ENCODE peak calls at places on chromosomes 11 and 22, in four cellular contexts. T is body of pancreas, B is fibroblast of pulmonary artery, W is Caco-2. S is an unnamed sample.
A peak's percentile ranks its signal among the peaks of the same experiment; 100 is the strongest.

GRCh38 chr11:75298191-75298590 is 53.3 kb downstream of the ARRB1 start:
- DNase-seq in T (no peak), B (no peak), W (no peak), S (no peak)

GRCh38 chr11:13384837-13385417 is 78.1 kb downstream of the BTBD10 start:
- DNase-seq in T (no peak), B (peak; percentile 72), W (no peak), S (peak; percentile 32)

GRCh38 chr22:45692549-45692948 is 20.9 kb downstream of the ATXN10 start:
- DNase-seq in T (no peak), B (peak; percentile 61), W (no peak), S (no peak)

GRCh38 chr22:39456262-39457046 is at the start of gene MGAT3:
- DNase-seq in T (no peak), B (no peak), W (no peak), S (no peak)

GRCh38 chr11:72641900-72642814 is 32.1 kb downstream of the PDE2A start:
- DNase-seq in T (peak; percentile 31), B (no peak), W (no peak), S (peak; percentile 47)

GRCh38 chr22:29339381-29340235 is 24.1 kb upstream of the RASL10A start:
- DNase-seq in T (no peak), B (no peak), W (no peak), S (no peak)

GRCh38 chr11:371716-372590 is 2.7 kb downstream of the B4GALNT4 start:
- DNase-seq in T (no peak), B (no peak), W (no peak), S (no peak)

GRCh38 chr22:24419480-24419860 is 7.9 kb upstream of the ADORA2A start:
- DNase-seq in T (no peak), B (no peak), W (no peak), S (no peak)

GRCh38 chr11:131408011-131408640 is 37.7 kb downstream of the NTM start:
- DNase-seq in T (peak; percentile 17), B (peak; percentile 10), W (peak; percentile 62), S (no peak)

GRCh38 chr11:69700278-69701140 is 3.3 kb downstream of the FGF19 start:
- DNase-seq in T (peak; percentile 57), B (peak; percentile 72), W (peak; percentile 72), S (peak; percentile 84)

GRCh38 chr22:32700186-32700882 is 101.2 kb upstream of the TIMP3 start:
- DNase-seq in T (no peak), B (peak; percentile 50), W (no peak), S (no peak)

GRCh38 chr11:110991621-110992355 is 253.7 kb upstream of the POU2AF2 start:
- DNase-seq in T (no peak), B (peak; percentile 42), W (no peak), S (no peak)

GRCh38 chr11:110565690-110566336 is 136.1 kb downstream of the FDX1 start:
- DNase-seq in T (no peak), B (no peak), W (no peak), S (peak; percentile 18)

GRCh38 chr11:19431059-19431398 is 190.3 kb upstream of the E2F8 start:
- DNase-seq in T (no peak), B (no peak), W (no peak), S (no peak)

GRCh38 chr22:45777046-45777851 is 105.6 kb downstream of the ATXN10 start:
- DNase-seq in T (no peak), B (peak; percentile 18), W (no peak), S (peak; percentile 63)

GRCh38 chr22:40238425-40239344 is 61.0 kb downstream of the TNRC6B start:
- DNase-seq in T (no peak), B (peak; percentile 88), W (no peak), S (peak; percentile 51)

GRCh38 chr11:11215944-11216343 is 137.1 kb downstream of the CSNK2A3 start:
- DNase-seq in T (no peak), B (no peak), W (no peak), S (peak; percentile 74)

GRCh38 chr22:32331236-32331917 is 26.3 kb upstream of the RFPL3 start:
- DNase-seq in T (peak; percentile 5), B (no peak), W (no peak), S (no peak)

GRCh38 chr11:102883132-102883531 is 8.3 kb upstream of the MMP12 start:
- DNase-seq in T (no peak), B (no peak), W (no peak), S (no peak)

GRCh38 chr22:35491908-35492380 is 48.7 kb upstream of the RASD2 start:
- DNase-seq in T (no peak), B (no peak), W (no peak), S (no peak)

GRCh38 chr11:15815246-15816209 is 540.8 kb downstream of the SOX6 start:
- DNase-seq in T (no peak), B (peak; percentile 76), W (no peak), S (no peak)

GRCh38 chr11:71564430-71564829 is 933 bp upstream of the KRTAP5-10 start:
- DNase-seq in T (no peak), B (no peak), W (no peak), S (no peak)

GRCh38 chr11:64753380-64754123 is 6.2 kb downstream of the PYGM start:
- DNase-seq in T (no peak), B (no peak), W (peak; percentile 41), S (no peak)

GRCh38 chr11:34345012-34345804 is 12.6 kb downstream of the ABTB2 start:
- DNase-seq in T (peak; percentile 50), B (peak; percentile 93), W (no peak), S (peak; percentile 82)

GRCh38 chr11:16881074-16881709 is 133.0 kb downstream of the PLEKHA7 start:
- DNase-seq in T (peak; percentile 72), B (peak; percentile 56), W (no peak), S (peak; percentile 83)

GRCh38 chr11:35800970-35801953 is 138.7 kb downstream of the TRIM44 start:
- DNase-seq in T (no peak), B (no peak), W (no peak), S (no peak)

GRCh38 chr22:42330953-42331525 is 60.6 kb upstream of the TCF20 start:
- DNase-seq in T (no peak), B (no peak), W (no peak), S (no peak)

GRCh38 chr11:106391771-106392412 is 314.4 kb downstream of the AASDHPPT start:
- DNase-seq in T (no peak), B (peak; percentile 75), W (no peak), S (no peak)

GRCh38 chr11:109978895-109979294 is 114.3 kb upstream of the ZC3H12C start:
- DNase-seq in T (no peak), B (no peak), W (no peak), S (no peak)

GRCh38 chr11:70804174-70804855 is 406.0 kb downstream of the CTTN start:
- DNase-seq in T (no peak), B (no peak), W (no peak), S (no peak)

GRCh38 chr11:11580012-11580411 is 41.8 kb downstream of the GALNT18 start:
- DNase-seq in T (no peak), B (no peak), W (no peak), S (no peak)

GRCh38 chr11:33801821-33802413 is 27.6 kb upstream of the FBXO3 start:
- DNase-seq in T (no peak), B (no peak), W (no peak), S (peak; percentile 8)

GRCh38 chr11:121687961-121688566 is 235.3 kb upstream of the SORL1-AS1 start:
- DNase-seq in T (no peak), B (peak; percentile 35), W (no peak), S (no peak)

GRCh38 chr11:47216141-47216798 is 1.5 kb downstream of the DDB2 start:
- DNase-seq in T (peak; percentile 41), B (peak; percentile 87), W (no peak), S (peak; percentile 73)
- TF ChIP-seq CTCF in T (no peak), B (no peak), W (peak; percentile 8), S (no peak)

GRCh38 chr22:27972732-27973698 is 54.0 kb upstream of the PITPNB start:
- DNase-seq in T (no peak), B (peak; percentile 14), W (no peak), S (no peak)

GRCh38 chr22:27966168-27967064 is 47.4 kb upstream of the PITPNB start:
- DNase-seq in T (no peak), B (no peak), W (no peak), S (no peak)

GRCh38 chr22:27973851-27974250 is 54.8 kb upstream of the PITPNB start:
- DNase-seq in T (no peak), B (no peak), W (no peak), S (no peak)

GRCh38 chr22:27971926-27972325 is 52.9 kb upstream of the PITPNB start:
- DNase-seq in T (no peak), B (no peak), W (no peak), S (no peak)

DNA sequence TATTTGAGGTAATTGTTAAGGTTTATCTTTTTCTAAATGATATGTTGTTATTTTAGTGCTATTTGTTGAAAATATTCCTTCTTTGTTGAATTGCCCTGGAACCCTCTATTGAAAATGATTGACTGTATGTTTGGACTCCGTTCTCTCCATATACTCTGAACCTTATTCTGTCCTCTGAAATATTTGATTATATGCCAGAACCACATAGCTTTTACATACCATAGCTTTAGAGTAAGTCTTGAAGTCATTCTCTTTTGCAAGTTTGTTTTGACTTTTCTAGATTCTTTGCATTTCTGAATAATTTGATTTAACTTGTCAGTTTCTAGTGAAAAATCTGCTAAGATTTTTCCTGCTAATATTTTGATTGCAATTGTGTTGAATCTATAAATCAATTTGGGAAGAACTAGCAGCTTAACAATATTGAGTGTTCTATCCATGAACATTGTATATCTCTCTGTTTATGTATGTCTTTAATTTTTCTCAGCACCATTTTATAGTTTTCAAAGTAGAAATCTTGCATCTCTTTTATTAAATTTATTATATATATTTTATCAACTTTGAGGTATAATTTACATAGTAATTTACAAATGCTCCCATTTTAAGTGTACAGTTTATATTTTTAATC is 51.7 kb upstream of the PITPNB start:
- DNase-seq in T (no peak), B (peak; percentile 17), W (no peak), S (no peak)
- TF ChIP-seq CTCF in T (no peak), B (no peak), W (no peak), S (no peak)

GRCh38 chr22:22770280-22770871 is 117.2 kb upstream of the IGLL5 start:
- DNase-seq in T (peak; percentile 64), B (peak; percentile 31), W (peak; percentile 66), S (peak; percentile 84)
- TF ChIP-seq CTCF in T (peak; percentile 51), B (peak; percentile 82), W (peak; percentile 95), S (peak; percentile 84)

DNA sequence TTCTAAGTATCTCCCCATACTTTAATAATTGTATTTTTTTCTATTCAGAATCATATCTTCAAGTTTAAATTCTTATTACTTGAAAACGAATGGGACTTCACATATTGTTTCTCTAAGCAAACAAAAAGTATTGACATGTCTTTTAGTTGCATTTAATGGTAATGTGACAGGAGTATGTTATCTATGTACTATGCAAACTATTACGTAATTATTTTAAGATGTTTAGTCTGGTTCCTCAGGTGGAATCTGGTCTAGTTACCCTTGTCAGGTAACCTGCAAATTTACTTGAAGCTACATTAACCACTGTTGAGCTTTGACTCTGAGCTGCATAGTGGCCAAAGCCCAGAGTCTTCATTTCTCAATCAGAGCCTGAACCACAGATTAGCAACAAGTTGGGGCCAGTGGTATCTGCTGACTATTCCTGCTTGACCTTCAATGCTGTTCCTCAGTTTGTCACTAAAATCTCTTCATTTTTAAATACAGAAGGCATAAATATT is 110.6 kb downstream of the ATM start:
- DNase-seq in T (no peak), B (no peak), W (no peak), S (no peak)
- TF ChIP-seq CTCF in T (no peak), B (no peak), W (no peak), S (no peak)

S was measured in Calu3.